ENCODE peak calls at places on chromosome 14, in six cellular contexts. G is breast epithelium, S is body of pancreas, I is right lobe of liver, F is upper lobe of left lung, P is suprapubic skin. N is an unnamed sample. For H3K4me1, the result is how much of the 10 kb centered on the place peaks cover.

GRCh38 chr14:69673578-69674305 is 62.3 kb downstream of the SUSD6 start:
- DNase-seq in G (no peak), S (no peak), I (no peak), F (no peak), P (no peak), N (no peak)

GRCh38 chr14:87868920-87869319 is 124.1 kb downstream of the GALC start:
- DNase-seq in G (no peak), S (no peak), I (no peak), F (no peak), P (no peak), N (no peak)

GRCh38 chr14:63781686-63782085 is 53.8 kb upstream of the SGPP1 start:
- DNase-seq in G (no peak), S (no peak), I (no peak), F (no peak), P (no peak), N (no peak)

GRCh38 chr14:89933002-89933401 is 21.5 kb downstream of the EFCAB11 start:
- DNase-seq in G (no peak), S (no peak), I (no peak), F (no peak), P (no peak), N (no peak)

GRCh38 chr14:33271216-33271615 is 332.5 kb downstream of the NPAS3 start:
- DNase-seq in G (no peak), S (no peak), I (no peak), F (no peak), P (no peak), N (no peak)

GRCh38 chr14:35858521-35859209 is 32.5 kb downstream of the BRMS1L start:
- DNase-seq in G (no peak), S (no peak), I (no peak), F (no peak), P (no peak), N (no peak)

GRCh38 chr14:52801014-52801708 is 9.8 kb upstream of the GNPNAT1 start:
- DNase-seq in G (no peak), S (no peak), I (no peak), F (no peak), P (no peak), N (no peak)

GRCh38 chr14:26820101-26820500 is 222.3 kb upstream of the NOVA1 start:
- DNase-seq in G (no peak), S (no peak), I (no peak), F (no peak), P (no peak), N (no peak)

GRCh38 chr14:55389330-55389729 is 22.3 kb downstream of the ATG14 start:
- DNase-seq in G (no peak), S (no peak), I (no peak), F (no peak), P (no peak), N (no peak)

GRCh38 chr14:95361373-95362179 is 41.9 kb upstream of the CLMN start:
- DNase-seq in G (peak), S (peak), I (peak), F (peak), P (no peak), N (peak)

GRCh38 chr14:57493467-57494181 is at the start of gene CCDC198:
- DNase-seq in G (no peak), S (peak), I (peak), F (no peak), P (no peak), N (no peak)

GRCh38 chr14:63735720-63736119 is 7.9 kb upstream of the SGPP1 start:
- DNase-seq in G (no peak), S (peak), I (no peak), F (no peak), P (no peak), N (no peak)

GRCh38 chr14:106276326-106277267 is 750.2 kb downstream of the TMEM121 start:
- DNase-seq in G (no peak), S (no peak), I (no peak), F (no peak), P (no peak), N (no peak)

GRCh38 chr14:77965919-77966435 is 166.1 kb downstream of the ADCK1 start:
- DNase-seq in G (no peak), S (peak), I (no peak), F (no peak), P (no peak), N (no peak)

GRCh38 chr14:96752594-96752993 is 44.6 kb upstream of the VRK1 start:
- DNase-seq in G (peak), S (no peak), I (no peak), F (no peak), P (no peak), N (no peak)

GRCh38 chr14:59038746-59039145 is 149.7 kb upstream of the DAAM1 start:
- DNase-seq in G (no peak), S (no peak), I (no peak), F (no peak), P (no peak), N (no peak)

GRCh38 chr14:77616133-77616453 is 344 bp downstream of the SPTLC2 start:
- DNase-seq in G (no peak), S (no peak), I (no peak), F (peak), P (peak), N (no peak)

GRCh38 chr14:38254565-38255407 is 1.1 kb downstream of the CLEC14A start:
- DNase-seq in G (no peak), S (no peak), I (peak), F (no peak), P (no peak), N (peak)

GRCh38 chr14:36068777-36069534 is 107.6 kb downstream of the PTCSC3 start:
- DNase-seq in G (no peak), S (no peak), I (no peak), F (no peak), P (no peak), N (no peak)

GRCh38 chr14:59463773-59464650 is 1.2 kb downstream of the GPR135 start:
- DNase-seq in G (no peak), S (peak), I (no peak), F (no peak), P (no peak), N (peak)

GRCh38 chr14:52871606-52872005 is 79.2 kb downstream of the FERMT2 start:
- DNase-seq in G (no peak), S (no peak), I (no peak), F (no peak), P (no peak), N (no peak)

GRCh38 chr14:105317546-105317945 is 3.0 kb downstream of the PACS2 start:
- DNase-seq in G (no peak), S (no peak), I (no peak), F (no peak), P (no peak), N (no peak)

GRCh38 chr14:28629328-28630004 is 137.1 kb upstream of the FOXG1 start:
- DNase-seq in G (no peak), S (no peak), I (no peak), F (no peak), P (no peak), N (no peak)

GRCh38 chr14:89337161-89337560 is 79.9 kb downstream of the FOXN3 start:
- DNase-seq in G (no peak), S (no peak), I (no peak), F (no peak), P (no peak), N (no peak)

GRCh38 chr14:55851301-55851700 is 266.9 kb upstream of the PELI2 start:
- DNase-seq in G (no peak), S (no peak), I (no peak), F (no peak), P (no peak), N (no peak)

GRCh38 chr14:68958553-68958952 is 20.5 kb downstream of the ACTN1 start:
- DNase-seq in G (no peak), S (no peak), I (no peak), F (no peak), P (no peak), N (no peak)

GRCh38 chr14:101497910-101498860 is 63.1 kb upstream of the DIO3 start:
- DNase-seq in G (peak), S (peak), I (peak), F (peak), P (no peak), N (peak)

GRCh38 chr14:58171090-58171489 is 19.1 kb upstream of the ARMH4 start:
- DNase-seq in G (peak), S (peak), I (peak), F (peak), P (peak), N (peak)

GRCh38 chr14:37172024-37172869 is at the start of gene SLC25A21:
- DNase-seq in G (peak), S (peak), I (peak), F (peak), P (peak), N (peak)

GRCh38 chr14:63413009-63413408 is 94.3 kb upstream of the GPHB5 start:
- DNase-seq in G (no peak), S (no peak), I (no peak), F (no peak), P (no peak), N (no peak)

GRCh38 chr14:68708343-68708742 is 84.5 kb downstream of the ZFP36L1 start:
- DNase-seq in G (no peak), S (no peak), I (no peak), F (no peak), P (no peak), N (no peak)

GRCh38 chr14:23436327-23437141 is 1.1 kb upstream of the MYH7 start:
- DNase-seq in G (peak), S (no peak), I (peak), F (no peak), P (peak), N (no peak)

GRCh38 chr14:20805485-20805884 is 2.8 kb upstream of the RNASE1 start:
- DNase-seq in G (no peak), S (no peak), I (no peak), F (no peak), P (no peak), N (no peak)

GRCh38 chr14:72054929-72055328 is 122.7 kb downstream of the RGS6 start:
- DNase-seq in G (no peak), S (no peak), I (no peak), F (no peak), P (no peak), N (no peak)

GRCh38 chr14:72049462-72049861 is 117.2 kb downstream of the RGS6 start:
- DNase-seq in G (no peak), S (no peak), I (no peak), F (no peak), P (no peak), N (no peak)

DNA sequence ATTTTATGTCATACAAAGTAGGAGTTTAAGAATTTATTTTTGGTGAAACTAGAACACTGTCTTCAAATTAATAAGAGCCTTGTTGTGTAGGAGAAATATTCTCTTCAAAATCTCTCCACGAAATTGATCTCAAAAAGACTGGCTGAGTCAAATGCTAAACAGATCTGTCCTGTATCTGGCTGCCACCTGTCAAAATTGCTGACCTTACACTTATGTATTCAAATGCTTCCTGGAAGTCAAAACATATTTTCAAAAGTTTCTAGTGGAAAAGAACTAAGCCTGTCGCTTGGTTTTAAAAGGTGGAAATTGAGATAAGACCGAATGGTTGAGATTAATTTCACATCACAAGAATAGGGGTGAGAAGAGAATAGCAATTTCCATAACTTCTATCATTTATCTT is 121.4 kb downstream of the RGS6 start:
- DNase-seq in G (no peak), S (no peak), I (no peak), F (no peak), P (no peak), N (no peak)
- H3K4me1 ChIP-seq in G (under half), S (under half), I (under half), F (under half), P (under half), N (under half)

GRCh38 chr14:99627510-99628381 is 17.2 kb upstream of the HHIPL1 start:
- DNase-seq in G (no peak), S (no peak), I (no peak), F (no peak), P (no peak), N (no peak)

GRCh38 chr14:99627100-99627499 is 17.8 kb upstream of the HHIPL1 start:
- DNase-seq in G (no peak), S (no peak), I (no peak), F (no peak), P (no peak), N (no peak)

GRCh38 chr14:99630202-99630601 is 14.7 kb upstream of the HHIPL1 start:
- DNase-seq in G (no peak), S (no peak), I (no peak), F (no peak), P (no peak), N (no peak)

GRCh38 chr14:99626041-99626648 is 18.8 kb upstream of the HHIPL1 start:
- DNase-seq in G (no peak), S (no peak), I (no peak), F (no peak), P (no peak), N (no peak)

DNA sequence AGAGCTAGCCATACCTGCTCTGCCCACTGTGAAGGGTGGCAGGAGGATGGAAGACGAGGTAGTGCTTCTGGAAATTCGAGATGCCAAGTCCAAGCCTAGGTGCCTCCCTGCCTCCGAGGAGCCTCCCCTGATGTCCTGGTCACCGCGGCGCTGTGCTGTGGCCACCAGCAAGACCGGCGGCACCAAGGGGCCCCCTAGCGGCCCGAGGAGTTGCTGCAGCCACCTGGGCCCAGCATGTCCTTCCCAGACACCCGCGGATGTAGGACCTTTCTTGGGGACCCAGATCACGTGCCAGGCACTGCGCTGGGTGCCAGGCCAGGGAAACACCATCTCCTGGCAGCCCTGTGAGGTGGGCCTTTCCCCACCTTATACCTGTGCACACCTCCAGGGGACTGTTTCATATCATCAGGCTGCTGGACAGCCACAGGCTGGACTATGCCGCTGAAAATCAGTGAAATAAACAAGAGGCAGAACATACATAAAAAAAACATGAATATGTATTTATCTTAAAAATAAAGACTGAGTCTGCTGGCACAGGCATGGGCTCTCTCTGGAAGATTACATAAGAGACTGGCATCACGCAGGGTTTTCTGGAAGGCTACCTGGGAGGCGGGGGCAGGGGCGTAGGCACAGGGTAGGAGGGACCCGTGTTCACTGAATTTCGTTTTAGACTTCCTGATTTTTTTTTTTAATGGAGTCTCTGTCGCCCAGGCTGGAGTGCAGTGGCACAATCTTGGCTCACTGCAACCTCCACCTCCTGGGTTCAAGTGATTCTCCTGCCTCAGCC is 15.9 kb upstream of the HHIPL1 start:
- DNase-seq in G (peak), S (peak), I (peak), F (peak), P (no peak), N (peak)
- TF ChIP-seq POLR2A in G (no peak), S (no peak), I (no peak), F (no peak), P (no peak), N (no peak)

GRCh38 chr14:50801706-50802105 is 29.3 kb downstream of the NIN start:
- DNase-seq in G (no peak), S (no peak), I (no peak), F (no peak), P (no peak), N (no peak)
- H3K4me1 ChIP-seq in G (under half), S (under half), I (under half), F (under half), P (under half), N (under half)

GRCh38 chr14:75293920-75294648 is 15.5 kb downstream of the FOS start:
- DNase-seq in G (peak), S (peak), I (peak), F (peak), P (peak), N (peak)
- TF ChIP-seq POLR2A in G (peak), S (peak), I (peak), F (peak), P (peak), N (peak)

DNA sequence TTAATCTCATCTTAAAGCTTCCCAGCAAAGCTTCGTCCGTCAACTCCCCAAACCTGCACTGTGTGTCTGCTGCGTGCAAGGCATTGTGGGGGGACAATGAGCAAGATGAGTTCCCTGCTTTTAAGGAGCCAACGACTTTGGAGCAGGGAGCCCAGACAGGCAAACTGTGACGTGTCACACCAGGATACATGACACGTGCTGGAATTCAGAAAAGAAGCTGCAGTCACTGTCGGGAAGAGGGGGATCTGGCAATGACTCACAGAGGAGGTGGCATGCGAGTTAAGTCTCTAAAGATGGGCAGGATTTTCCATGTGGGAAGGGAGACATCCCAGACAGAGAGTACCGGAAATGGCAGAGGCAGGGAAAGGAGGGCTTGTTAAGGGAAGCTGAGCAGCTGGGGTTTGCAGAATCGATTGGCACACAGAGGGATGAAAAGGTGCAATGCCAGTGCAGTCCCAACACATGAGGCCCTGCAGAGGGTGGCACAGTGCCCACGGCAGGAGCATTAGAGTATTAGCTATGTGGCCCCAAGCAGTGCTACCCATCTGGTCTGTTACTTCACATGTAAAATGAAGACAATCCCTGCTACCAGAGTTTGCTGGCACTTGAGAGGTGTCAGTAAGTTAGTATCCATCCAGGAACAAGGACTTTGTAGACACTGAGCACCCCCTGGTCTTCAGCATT is 52.9 kb downstream of the SETD3 start:
- DNase-seq in G (no peak), S (no peak), I (no peak), F (no peak), P (no peak), N (no peak)
- H3K4me1 ChIP-seq in G (under half), S (under half), I (under half), F (under half), P (under half), N (under half)